ENCODE peak calls at places on chromosomes 3 and 15, in four cellular contexts. One of them, this sample, is unnamed.

GRCh38 chr15:90296996-90297395 is 31.5 kb downstream of the NGRN start:
- DNase-seq in activated gamma-delta T cell treated with anti-CD3 and anti-CD28 coated beads, Interleukin-2, amount 50 U/mL, for 16 hours: no peak
- DNase-seq in GM12892: no peak
- DNase-seq in Right ventricle myocardium superior: no peak
- DNase-seq in this sample: no peak

GRCh38 chr3:48069339-48069738 is 53.1 kb upstream of the MAP4 start:
- DNase-seq in GM12892: no peak
- DNase-seq in activated gamma-delta T cell treated with anti-CD3 and anti-CD28 coated beads, Interleukin-2, amount 50 U/mL, for 16 hours: no peak
- DNase-seq in Right ventricle myocardium superior: no peak
- DNase-seq in this sample: no peak

GRCh38 chr3:10357592-10358308 is 36.8 kb upstream of the SEC13 start:
- DNase-seq in activated gamma-delta T cell treated with anti-CD3 and anti-CD28 coated beads, Interleukin-2, amount 50 U/mL, for 16 hours: no peak
- DNase-seq in GM12892: no peak
- DNase-seq in Right ventricle myocardium superior: peak
- DNase-seq in this sample: peak

GRCh38 chr3:14452676-14453367 is 50.4 kb downstream of the SLC6A6 start:
- DNase-seq in GM12892: no peak
- DNase-seq in Right ventricle myocardium superior: peak
- DNase-seq in activated gamma-delta T cell treated with anti-CD3 and anti-CD28 coated beads, Interleukin-2, amount 50 U/mL, for 16 hours: no peak
- DNase-seq in this sample: peak

GRCh38 chr3:143266936-143267335 is 147.4 kb downstream of the CHST2 start:
- DNase-seq in GM12892: no peak
- DNase-seq in Right ventricle myocardium superior: no peak
- DNase-seq in activated gamma-delta T cell treated with anti-CD3 and anti-CD28 coated beads, Interleukin-2, amount 50 U/mL, for 16 hours: no peak
- DNase-seq in this sample: no peak

GRCh38 chr15:41780727-41781126 is 6.4 kb downstream of the MAPKBP1 start:
- DNase-seq in GM12892: no peak
- DNase-seq in activated gamma-delta T cell treated with anti-CD3 and anti-CD28 coated beads, Interleukin-2, amount 50 U/mL, for 16 hours: no peak
- DNase-seq in Right ventricle myocardium superior: no peak
- DNase-seq in this sample: no peak

GRCh38 chr3:78827618-78828017 is 940.2 kb downstream of the ROBO1 start:
- DNase-seq in GM12892: no peak
- DNase-seq in activated gamma-delta T cell treated with anti-CD3 and anti-CD28 coated beads, Interleukin-2, amount 50 U/mL, for 16 hours: no peak
- DNase-seq in Right ventricle myocardium superior: no peak
- DNase-seq in this sample: no peak

GRCh38 chr3:187999821-188000220 is 154.1 kb upstream of the LPP start:
- DNase-seq in Right ventricle myocardium superior: no peak
- DNase-seq in GM12892: no peak
- DNase-seq in activated gamma-delta T cell treated with anti-CD3 and anti-CD28 coated beads, Interleukin-2, amount 50 U/mL, for 16 hours: no peak
- DNase-seq in this sample: no peak

GRCh38 chr15:70264014-70264492 is 166.3 kb upstream of the TLE3 start:
- DNase-seq in GM12892: no peak
- DNase-seq in activated gamma-delta T cell treated with anti-CD3 and anti-CD28 coated beads, Interleukin-2, amount 50 U/mL, for 16 hours: no peak
- DNase-seq in Right ventricle myocardium superior: no peak
- DNase-seq in this sample: no peak

GRCh38 chr3:139718415-139718814 is 40.6 kb upstream of the NMNAT3 start:
- DNase-seq in GM12892: no peak
- DNase-seq in activated gamma-delta T cell treated with anti-CD3 and anti-CD28 coated beads, Interleukin-2, amount 50 U/mL, for 16 hours: no peak
- DNase-seq in Right ventricle myocardium superior: peak
- DNase-seq in this sample: peak

GRCh38 chr3:118714800-118715199 is 319.8 kb downstream of the IGSF11 start:
- DNase-seq in Right ventricle myocardium superior: no peak
- DNase-seq in activated gamma-delta T cell treated with anti-CD3 and anti-CD28 coated beads, Interleukin-2, amount 50 U/mL, for 16 hours: no peak
- DNase-seq in GM12892: no peak
- DNase-seq in this sample: no peak

GRCh38 chr3:132210476-132211346 is 106.5 kb upstream of the ACP3 start:
- DNase-seq in GM12892: no peak
- DNase-seq in Right ventricle myocardium superior: no peak
- DNase-seq in activated gamma-delta T cell treated with anti-CD3 and anti-CD28 coated beads, Interleukin-2, amount 50 U/mL, for 16 hours: no peak
- DNase-seq in this sample: peak

GRCh38 chr3:130258532-130258952 is 86.9 kb upstream of the COL6A5 start:
- DNase-seq in GM12892: no peak
- DNase-seq in activated gamma-delta T cell treated with anti-CD3 and anti-CD28 coated beads, Interleukin-2, amount 50 U/mL, for 16 hours: no peak
- DNase-seq in Right ventricle myocardium superior: peak
- DNase-seq in this sample: no peak

GRCh38 chr3:9876991-9877390 is 3.1 kb downstream of the CIDEC start:
- DNase-seq in GM12892: no peak
- DNase-seq in activated gamma-delta T cell treated with anti-CD3 and anti-CD28 coated beads, Interleukin-2, amount 50 U/mL, for 16 hours: no peak
- DNase-seq in Right ventricle myocardium superior: no peak
- DNase-seq in this sample: no peak

GRCh38 chr3:20924646-20925395 is 738.8 kb upstream of the SGO1 start:
- DNase-seq in GM12892: no peak
- DNase-seq in activated gamma-delta T cell treated with anti-CD3 and anti-CD28 coated beads, Interleukin-2, amount 50 U/mL, for 16 hours: no peak
- DNase-seq in Right ventricle myocardium superior: no peak
- DNase-seq in this sample: no peak

GRCh38 chr3:177680442-177680821 is 483.1 kb upstream of the TBL1XR1 start:
- DNase-seq in GM12892: no peak
- DNase-seq in Right ventricle myocardium superior: no peak
- DNase-seq in activated gamma-delta T cell treated with anti-CD3 and anti-CD28 coated beads, Interleukin-2, amount 50 U/mL, for 16 hours: no peak
- DNase-seq in this sample: peak

This sample was measured in PC-3.